ENCODE peak calls at places on chromosomes 12 and 14, in six cellular contexts. A is type B pancreatic cell, T is mucosa of gallbladder, P is GM13976, X is HuH-7, U is Kasumi-1. I is an unnamed sample.

GRCh38 chr14:23513005-23513412 is 38.6 kb downstream of the ZFHX2 start:
- DNase-seq in A (no peak), T (no peak), P (no peak), U (no peak), X (no peak), I (no peak)

GRCh38 chr12:85794551-85794950 is 41.7 kb downstream of the RASSF9 start:
- DNase-seq in U (no peak), T (no peak), P (no peak), A (no peak), X (no peak), I (no peak)

GRCh38 chr12:19139795-19140194 is 10.3 kb downstream of the PLEKHA5 start:
- DNase-seq in P (no peak), T (no peak), A (no peak), U (no peak), X (no peak), I (no peak)

GRCh38 chr12:93006655-93007208 is 77.6 kb upstream of the EEA1 start:
- DNase-seq in A (no peak), X (no peak), P (no peak), U (no peak), T (no peak), I (no peak)

GRCh38 chr12:120834489-120835303 is 69.5 kb downstream of the SPPL3 start:
- DNase-seq in A (no peak), X (no peak), T (no peak), P (no peak), U (no peak), I (no peak)

GRCh38 chr12:85280138-85280983 is at the start of gene ALX1:
- DNase-seq in A (no peak), P (peak), U (no peak), X (peak), T (no peak), I (no peak)

GRCh38 chr14:35369701-35370191 is 34.8 kb downstream of the NFKBIA start:
- DNase-seq in U (no peak), T (no peak), X (no peak), A (no peak), P (no peak), I (no peak)

GRCh38 chr12:67415473-67415872 is 146.3 kb downstream of the CAND1 start:
- DNase-seq in A (no peak), T (no peak), X (peak), U (peak), P (peak), I (no peak)

GRCh38 chr12:5884285-5884684 is 60.8 kb downstream of the ANO2 start:
- DNase-seq in A (no peak), X (no peak), T (no peak), P (no peak), U (no peak), I (no peak)

GRCh38 chr12:6264402-6265037 is 46.0 kb upstream of the PLEKHG6 start:
- DNase-seq in X (no peak), A (no peak), U (no peak), T (peak), P (no peak), I (no peak)

GRCh38 chr14:74793506-74794155 is 30.5 kb downstream of the YLPM1 start:
- DNase-seq in U (peak), T (no peak), X (no peak), A (no peak), P (no peak), I (no peak)

GRCh38 chr12:110640275-110641025 is 26.5 kb downstream of the TCTN1 start:
- DNase-seq in U (no peak), P (no peak), T (no peak), A (no peak), X (no peak), I (no peak)

GRCh38 chr12:121240484-121241202 is 30.7 kb downstream of the P2RX4 start:
- DNase-seq in U (peak), P (peak), A (no peak), T (peak), X (no peak), I (no peak)

GRCh38 chr14:80456200-80456599 is 244.9 kb upstream of the DIO2 start:
- DNase-seq in A (no peak), T (no peak), P (no peak), X (no peak), U (no peak), I (no peak)

GRCh38 chr14:24634158-24634557 is at the start of gene GZMB:
- DNase-seq in U (no peak), T (no peak), P (no peak), X (no peak), A (no peak), I (no peak)

GRCh38 chr12:78062781-78063180 is 232.1 kb downstream of the NAV3 start:
- DNase-seq in P (no peak), T (peak), A (no peak), X (no peak), U (no peak), I (no peak)

GRCh38 chr14:50233335-50234250 is 2.2 kb upstream of the SOS2 start:
- DNase-seq in X (peak), A (no peak), P (no peak), U (no peak), T (no peak), I (no peak)

GRCh38 chr14:32648434-32648833 is 290.2 kb upstream of the NPAS3 start:
- DNase-seq in T (no peak), A (no peak), X (no peak), P (no peak), U (no peak), I (no peak)

GRCh38 chr12:118120579-118121363 is 15.2 kb upstream of the PEBP1 start:
- DNase-seq in A (no peak), P (peak), U (peak), T (peak), X (peak), I (no peak)

GRCh38 chr12:67208326-67209067 is 60.7 kb upstream of the CAND1 start:
- DNase-seq in A (no peak), X (no peak), U (no peak), T (no peak), P (no peak), I (no peak)

GRCh38 chr12:124131671-124132058 is 158.7 kb downstream of the ZNF664 start:
- DNase-seq in A (no peak), P (no peak), U (no peak), X (no peak), T (no peak), I (no peak)

GRCh38 chr14:41668346-41668745 is 61.7 kb downstream of the LRFN5 start:
- DNase-seq in P (no peak), X (no peak), T (no peak), A (no peak), U (no peak), I (no peak)

GRCh38 chr14:69573205-69573840 is 1.3 kb downstream of the CCDC177 start:
- DNase-seq in U (no peak), T (no peak), X (peak), A (no peak), P (no peak), I (no peak)

I was measured in vagina.